ENCODE peak calls at places on chromosomes 6 and 20, in nine cellular contexts. R, D, K, A, H, V, B, Y and Q are unnamed samples.

GRCh38 chr20:49752504-49752903 is 38.8 kb upstream of the B4GALT5 start:
- DNase-seq in R (no peak), D (no peak), K (no peak), A (no peak), H (no peak), V (no peak), B (no peak), Y (no peak), Q (no peak)

GRCh38 chr6:35786810-35787209 is 6.0 kb downstream of the CLPSL1 start:
- DNase-seq in R (no peak), D (no peak), K (no peak), A (peak; percentile 28), H (no peak), V (no peak), B (no peak), Y (no peak), Q (no peak)

GRCh38 chr20:38935285-38935684 is 9.1 kb downstream of the FAM83D start:
- DNase-seq in R (no peak), D (no peak), K (no peak), A (no peak), H (no peak), V (no peak), B (no peak), Y (no peak), Q (no peak)

GRCh38 chr6:157996918-157997702 is 15.4 kb downstream of the SYNJ2 start:
- DNase-seq in R (no peak), D (no peak), K (no peak), A (no peak), H (no peak), V (no peak), B (no peak), Y (no peak), Q (no peak)

GRCh38 chr6:4816904-4817303 is 40.7 kb downstream of the CDYL start:
- DNase-seq in R (no peak), D (no peak), K (no peak), A (no peak), H (no peak), V (no peak), B (no peak), Y (no peak), Q (no peak)

GRCh38 chr6:32970413-32971244 is 2.2 kb downstream of the BRD2 start:
- DNase-seq in R (peak; percentile 87), D (peak; percentile 91), K (peak; percentile 93), A (peak; percentile 93), H (peak; percentile 90), V (peak; percentile 77), B (peak; percentile 93), Y (peak; percentile 94), Q (peak; percentile 94)

GRCh38 chr20:18973499-18974173 is 160.1 kb downstream of the SCP2D1 start:
- DNase-seq in R (no peak), D (no peak), K (peak; percentile 81), A (no peak), H (no peak), V (no peak), B (no peak), Y (peak; percentile 92), Q (peak; percentile 70)

GRCh38 chr6:75230484-75231325 is 12.9 kb downstream of the COX7A2 start:
- DNase-seq in R (peak; percentile 41), D (no peak), K (no peak), A (peak; percentile 35), H (no peak), V (peak; percentile 58), B (peak; percentile 53), Y (no peak), Q (no peak)

GRCh38 chr6:88209301-88209700 is 43.2 kb upstream of the CNR1 start:
- DNase-seq in R (no peak), D (no peak), K (no peak), A (no peak), H (no peak), V (no peak), B (no peak), Y (no peak), Q (no peak)

DNA sequence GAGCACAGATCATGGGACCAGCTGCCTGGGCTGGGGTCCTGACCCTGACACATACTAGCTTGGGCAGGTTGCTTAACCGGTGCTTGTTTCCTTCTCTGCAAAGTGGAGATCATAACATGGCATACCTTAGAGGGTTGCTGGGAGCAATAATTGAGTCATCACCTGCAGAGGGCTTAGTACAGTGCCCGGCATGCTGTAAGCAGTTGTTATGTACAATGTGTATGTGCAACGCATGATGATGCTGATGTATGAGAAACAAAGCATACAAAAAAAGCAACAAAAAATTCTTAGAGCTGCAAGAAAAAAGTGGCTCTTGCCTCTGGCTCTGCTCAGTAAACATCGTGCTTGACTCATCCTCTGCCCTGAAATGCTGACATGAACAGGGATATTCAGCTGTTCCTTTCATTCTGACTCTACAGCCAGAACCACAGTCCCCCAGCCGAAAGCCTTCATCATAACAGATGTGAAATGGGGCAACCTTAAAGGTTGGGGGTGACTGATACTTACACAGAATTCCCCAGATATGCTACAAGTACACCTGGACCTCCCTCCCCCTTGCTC is 91.7 kb downstream of the CLIC5 start:
- DNase-seq in R (no peak), D (no peak), K (no peak), A (no peak), H (no peak), V (no peak), B (peak; percentile 68), Y (no peak), Q (no peak)
- TF ChIP-seq CTCF in R (no peak), D (no peak), K (no peak), A (no peak), H (no peak), V (no peak), B (no peak), Y (no peak), Q (no peak)

DNA sequence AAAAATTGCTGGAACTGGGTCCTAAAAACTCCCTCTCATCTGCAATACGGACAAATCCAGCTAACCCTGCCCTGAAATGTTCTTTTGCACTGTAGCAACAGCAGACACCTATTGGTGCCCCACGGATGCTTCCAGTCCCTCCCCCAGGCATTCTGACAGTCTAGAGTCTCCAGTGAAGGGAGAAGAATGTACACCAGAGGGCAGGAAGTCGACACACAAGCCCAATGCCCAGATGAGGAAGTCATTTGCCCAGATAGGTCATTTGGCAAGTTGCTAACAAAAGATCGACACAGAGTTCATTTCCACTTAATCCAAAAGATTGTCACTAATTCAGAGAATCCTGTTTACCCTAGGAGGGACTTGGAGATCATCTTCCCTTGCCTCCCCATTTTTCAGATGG is 293.0 kb upstream of the PRDM1 start:
- DNase-seq in R (no peak), D (no peak), K (no peak), A (no peak), H (no peak), V (no peak), B (no peak), Y (no peak), Q (no peak)
- TF ChIP-seq CTCF in R (no peak), D (no peak), K (peak; percentile 15), A (no peak), H (peak; percentile 25), V (no peak), B (no peak), Y (peak; percentile 28), Q (no peak)

GRCh38 chr6:34583461-34583860 is 27.3 kb upstream of the SPDEF start:
- DNase-seq in R (no peak), D (no peak), K (no peak), A (no peak), H (no peak), V (no peak), B (no peak), Y (no peak), Q (no peak)
- TF ChIP-seq CTCF in R (peak; percentile 31), D (no peak), K (no peak), A (peak; percentile 43), H (no peak), V (peak; percentile 22), B (no peak), Y (peak; percentile 16), Q (no peak)

GRCh38 chr6:161038229-161039003 is 46.8 kb downstream of the MAP3K4 start:
- DNase-seq in R (no peak), D (no peak), K (peak; percentile 21), A (no peak), H (no peak), V (no peak), B (peak; percentile 99), Y (no peak), Q (no peak)
- TF ChIP-seq CTCF in R (no peak), D (no peak), K (no peak), A (no peak), H (no peak), V (no peak), B (peak; percentile 28), Y (no peak), Q (peak; percentile 14)